ENCODE peak calls at places on chromosomes 3 and 15, in five cellular contexts. One of them, this sample, is unnamed.

GRCh38 chr15:83854314-83854713 is 200.4 kb downstream of the ADAMTSL3 start:
- DNase-seq in fibroblast of mammary gland: no peak
- DNase-seq in fibroblast of pulmonary artery: peak
- DNase-seq in tibial nerve: no peak
- DNase-seq in GM20000: no peak
- DNase-seq in this sample: no peak

GRCh38 chr15:48406240-48406891 is 75.1 kb downstream of the DUT start:
- DNase-seq in GM20000: no peak
- DNase-seq in fibroblast of pulmonary artery: no peak
- DNase-seq in tibial nerve: no peak
- DNase-seq in fibroblast of mammary gland: no peak
- DNase-seq in this sample: no peak

GRCh38 chr3:149936812-149937230 is 33.9 kb downstream of the PFN2 start:
- DNase-seq in tibial nerve: peak
- DNase-seq in fibroblast of mammary gland: peak
- DNase-seq in GM20000: peak
- DNase-seq in fibroblast of pulmonary artery: peak
- DNase-seq in this sample: peak

GRCh38 chr3:144394052-144394451 is 422.4 kb downstream of the DIPK2A start:
- DNase-seq in fibroblast of pulmonary artery: no peak
- DNase-seq in fibroblast of mammary gland: peak
- DNase-seq in GM20000: no peak
- DNase-seq in tibial nerve: no peak
- DNase-seq in this sample: no peak

GRCh38 chr15:68630836-68631235 is 52.0 kb downstream of the CORO2B start:
- DNase-seq in tibial nerve: no peak
- DNase-seq in fibroblast of pulmonary artery: no peak
- DNase-seq in fibroblast of mammary gland: no peak
- DNase-seq in GM20000: no peak
- DNase-seq in this sample: no peak

GRCh38 chr15:92655178-92655995 is at the start of gene FAM174B:
- DNase-seq in tibial nerve: no peak
- DNase-seq in GM20000: peak
- DNase-seq in fibroblast of mammary gland: peak
- DNase-seq in fibroblast of pulmonary artery: peak
- DNase-seq in this sample: no peak

GRCh38 chr3:122800838-122801237 is 6.0 kb downstream of the SLC49A4 start:
- DNase-seq in fibroblast of pulmonary artery: no peak
- DNase-seq in GM20000: no peak
- DNase-seq in tibial nerve: no peak
- DNase-seq in fibroblast of mammary gland: no peak
- DNase-seq in this sample: no peak

GRCh38 chr3:170463011-170463410 is 44.3 kb downstream of the CLDN11 start:
- DNase-seq in fibroblast of pulmonary artery: no peak
- DNase-seq in GM20000: no peak
- DNase-seq in fibroblast of mammary gland: no peak
- DNase-seq in tibial nerve: no peak
- DNase-seq in this sample: no peak

GRCh38 chr3:143433787-143434378 is 314.3 kb downstream of the CHST2 start:
- DNase-seq in fibroblast of mammary gland: peak
- DNase-seq in fibroblast of pulmonary artery: no peak
- DNase-seq in GM20000: peak
- DNase-seq in tibial nerve: no peak
- DNase-seq in this sample: no peak

GRCh38 chr15:88759872-88760271 is 43.4 kb upstream of the ACAN start:
- DNase-seq in fibroblast of mammary gland: no peak
- DNase-seq in GM20000: no peak
- DNase-seq in fibroblast of pulmonary artery: no peak
- DNase-seq in tibial nerve: no peak
- DNase-seq in this sample: no peak

GRCh38 chr3:122167630-122168029 is 15.8 kb upstream of the CASR start:
- DNase-seq in fibroblast of pulmonary artery: no peak
- DNase-seq in GM20000: no peak
- DNase-seq in tibial nerve: no peak
- DNase-seq in fibroblast of mammary gland: no peak
- DNase-seq in this sample: no peak

GRCh38 chr3:153974614-153975013 is 146.6 kb upstream of the ARHGEF26 start:
- DNase-seq in GM20000: no peak
- DNase-seq in fibroblast of mammary gland: no peak
- DNase-seq in tibial nerve: no peak
- DNase-seq in fibroblast of pulmonary artery: no peak
- DNase-seq in this sample: no peak

GRCh38 chr15:84981054-84981710 is 474 bp upstream of the PDE8A start:
- DNase-seq in fibroblast of mammary gland: peak
- DNase-seq in GM20000: peak
- DNase-seq in fibroblast of pulmonary artery: peak
- DNase-seq in tibial nerve: peak
- DNase-seq in this sample: peak
- TF ChIP-seq CTCF in fibroblast of mammary gland: no peak
- TF ChIP-seq CTCF in GM20000: no peak
- TF ChIP-seq CTCF in fibroblast of pulmonary artery: no peak
- TF ChIP-seq CTCF in tibial nerve: no peak
- TF ChIP-seq CTCF in this sample: peak

GRCh38 chr15:97947465-97948262 is 12.8 kb upstream of the ARRDC4 start:
- DNase-seq in GM20000: no peak
- DNase-seq in fibroblast of mammary gland: peak
- DNase-seq in fibroblast of pulmonary artery: no peak
- DNase-seq in tibial nerve: no peak
- DNase-seq in this sample: no peak

GRCh38 chr15:97941572-97941971 is 18.9 kb upstream of the ARRDC4 start:
- DNase-seq in GM20000: no peak
- DNase-seq in tibial nerve: no peak
- DNase-seq in fibroblast of pulmonary artery: no peak
- DNase-seq in fibroblast of mammary gland: no peak
- DNase-seq in this sample: no peak

GRCh38 chr15:97940993-97941392 is 19.5 kb upstream of the ARRDC4 start:
- DNase-seq in tibial nerve: no peak
- DNase-seq in fibroblast of pulmonary artery: no peak
- DNase-seq in fibroblast of mammary gland: no peak
- DNase-seq in GM20000: no peak
- DNase-seq in this sample: no peak

GRCh38 chr15:97944724-97945123 is 15.8 kb upstream of the ARRDC4 start:
- DNase-seq in tibial nerve: no peak
- DNase-seq in fibroblast of mammary gland: no peak
- DNase-seq in GM20000: no peak
- DNase-seq in fibroblast of pulmonary artery: no peak
- DNase-seq in this sample: no peak
- TF ChIP-seq CTCF in tibial nerve: no peak
- TF ChIP-seq CTCF in fibroblast of mammary gland: no peak
- TF ChIP-seq CTCF in GM20000: no peak
- TF ChIP-seq CTCF in fibroblast of pulmonary artery: no peak
- TF ChIP-seq CTCF in this sample: no peak

GRCh38 chr15:50670115-50670514 is 16.5 kb downstream of the TRPM7 start:
- DNase-seq in fibroblast of mammary gland: no peak
- DNase-seq in fibroblast of pulmonary artery: no peak
- DNase-seq in GM20000: no peak
- DNase-seq in tibial nerve: no peak
- DNase-seq in this sample: no peak

GRCh38 chr15:50665938-50666337 is 20.7 kb downstream of the TRPM7 start:
- DNase-seq in fibroblast of pulmonary artery: no peak
- DNase-seq in tibial nerve: no peak
- DNase-seq in fibroblast of mammary gland: no peak
- DNase-seq in GM20000: no peak
- DNase-seq in this sample: no peak

DNA sequence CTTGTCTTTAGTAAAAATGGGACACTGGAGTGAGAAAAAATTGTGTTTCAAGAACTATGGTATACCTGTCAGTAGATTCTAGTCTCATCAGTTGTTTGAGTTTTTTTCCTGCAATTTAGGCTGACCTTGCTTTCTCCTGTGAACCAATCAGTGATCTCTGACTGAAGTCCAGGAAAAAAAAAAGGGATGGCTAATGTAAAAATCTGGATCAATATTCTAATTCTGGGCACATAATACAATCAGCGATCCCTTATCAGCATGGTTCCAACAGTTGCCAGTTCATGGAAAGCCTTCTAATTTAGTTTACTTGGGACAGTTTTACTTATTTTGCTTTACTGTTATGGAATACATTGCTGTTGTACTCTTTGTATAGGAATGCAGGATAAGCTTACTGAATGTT is 17.0 kb downstream of the TRPM7 start:
- DNase-seq in tibial nerve: no peak
- DNase-seq in fibroblast of mammary gland: no peak
- DNase-seq in fibroblast of pulmonary artery: no peak
- DNase-seq in GM20000: no peak
- DNase-seq in this sample: no peak
- TF ChIP-seq CTCF in tibial nerve: no peak
- TF ChIP-seq CTCF in fibroblast of mammary gland: no peak
- TF ChIP-seq CTCF in fibroblast of pulmonary artery: no peak
- TF ChIP-seq CTCF in GM20000: no peak
- TF ChIP-seq CTCF in this sample: no peak

DNA sequence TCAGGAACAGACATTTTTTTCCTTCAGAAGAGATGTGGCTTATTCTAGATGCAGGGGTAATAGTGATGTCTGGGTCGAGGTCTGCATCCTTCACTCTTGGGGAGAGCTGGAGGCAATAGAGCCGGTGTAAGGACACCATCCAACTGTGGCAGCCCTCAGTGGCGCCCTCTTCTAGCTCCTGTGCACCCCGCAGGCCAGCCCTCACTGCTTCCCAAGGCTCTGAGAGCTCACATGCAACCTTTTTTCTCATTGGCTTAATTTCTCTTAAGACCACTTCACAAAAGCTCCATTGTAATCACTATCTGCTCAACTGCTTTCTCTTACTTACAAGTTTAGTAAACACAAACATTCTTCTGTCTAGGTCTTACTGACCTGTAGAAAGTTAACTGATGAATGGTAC is 3.9 kb upstream of the VPS8 start:
- DNase-seq in fibroblast of mammary gland: no peak
- DNase-seq in fibroblast of pulmonary artery: no peak
- DNase-seq in tibial nerve: no peak
- DNase-seq in GM20000: no peak
- DNase-seq in this sample: no peak
- TF ChIP-seq CTCF in fibroblast of mammary gland: peak
- TF ChIP-seq CTCF in fibroblast of pulmonary artery: no peak
- TF ChIP-seq CTCF in tibial nerve: no peak
- TF ChIP-seq CTCF in GM20000: no peak
- TF ChIP-seq CTCF in this sample: peak

DNA sequence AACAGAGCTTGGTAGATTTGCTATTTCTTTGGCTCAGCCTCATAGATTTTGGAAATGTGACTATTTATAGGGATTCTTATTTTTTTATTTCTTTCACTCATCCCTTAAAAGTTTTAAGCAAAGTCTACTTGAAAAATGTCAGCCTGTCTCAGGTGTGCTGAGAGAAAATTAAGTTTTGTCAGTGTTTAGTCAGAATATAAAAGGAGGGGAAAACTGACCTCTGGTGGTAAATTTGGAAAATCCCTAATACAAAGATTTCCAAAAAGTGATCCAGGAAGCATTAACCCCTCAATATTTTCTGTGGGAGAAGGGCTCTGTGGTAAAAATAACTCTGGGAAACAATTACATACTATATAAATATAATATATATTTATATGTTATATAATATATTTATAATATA is 41.0 kb upstream of the FRMD4B start:
- DNase-seq in fibroblast of pulmonary artery: peak
- DNase-seq in fibroblast of mammary gland: no peak
- DNase-seq in tibial nerve: no peak
- DNase-seq in GM20000: no peak
- DNase-seq in this sample: no peak
- TF ChIP-seq CTCF in fibroblast of pulmonary artery: peak
- TF ChIP-seq CTCF in fibroblast of mammary gland: peak
- TF ChIP-seq CTCF in tibial nerve: peak
- TF ChIP-seq CTCF in GM20000: no peak
- TF ChIP-seq CTCF in this sample: peak

GRCh38 chr15:39592500-39592899 is 11.6 kb downstream of the THBS1 start:
- DNase-seq in GM20000: no peak
- DNase-seq in fibroblast of mammary gland: peak
- DNase-seq in tibial nerve: no peak
- DNase-seq in fibroblast of pulmonary artery: peak
- DNase-seq in this sample: peak
- TF ChIP-seq CTCF in GM20000: no peak
- TF ChIP-seq CTCF in fibroblast of mammary gland: no peak
- TF ChIP-seq CTCF in tibial nerve: no peak
- TF ChIP-seq CTCF in fibroblast of pulmonary artery: no peak
- TF ChIP-seq CTCF in this sample: no peak

DNA sequence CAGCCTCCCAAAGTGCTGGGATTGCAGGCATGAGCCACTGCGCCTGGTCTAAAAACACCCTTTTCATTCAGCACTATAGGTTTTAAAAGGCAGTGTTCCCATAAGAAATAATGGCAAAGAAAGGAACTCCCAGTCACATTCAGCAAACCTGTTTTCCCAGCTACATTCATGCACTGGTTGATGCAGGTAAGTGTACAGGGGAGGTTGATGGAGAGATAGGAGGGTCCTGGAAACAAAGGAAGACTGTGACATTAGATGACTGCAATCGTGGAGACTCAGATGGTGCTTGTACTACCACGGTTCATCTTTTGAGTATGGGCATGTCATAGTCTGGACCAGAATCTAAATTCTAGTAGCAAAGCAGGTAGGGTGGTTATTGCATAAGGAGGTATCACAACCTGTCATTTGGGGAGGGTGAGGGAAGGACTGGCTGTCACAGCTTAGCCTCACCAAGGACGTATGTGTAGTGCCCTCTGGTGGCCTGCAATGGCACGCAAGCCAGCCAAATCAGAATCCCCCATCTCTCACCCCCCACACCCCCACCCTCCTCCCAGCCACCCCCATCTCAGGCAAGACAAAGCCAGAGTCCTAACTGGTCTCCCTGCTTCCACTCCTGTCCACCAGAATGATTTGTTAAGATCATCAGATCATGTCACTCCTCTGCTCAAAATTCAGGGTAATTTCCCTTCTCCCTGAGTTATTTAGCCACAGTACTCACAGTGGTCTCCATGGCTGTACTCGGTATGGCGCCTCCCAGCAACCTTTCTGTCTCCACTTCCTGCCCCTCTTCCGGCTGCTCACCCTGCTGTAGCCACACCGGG is 28.8 kb upstream of the UBL7 start:
- DNase-seq in GM20000: peak
- DNase-seq in tibial nerve: peak
- DNase-seq in fibroblast of mammary gland: peak
- DNase-seq in fibroblast of pulmonary artery: peak
- DNase-seq in this sample: peak
- TF ChIP-seq CTCF in GM20000: peak
- TF ChIP-seq CTCF in tibial nerve: peak
- TF ChIP-seq CTCF in fibroblast of mammary gland: peak
- TF ChIP-seq CTCF in fibroblast of pulmonary artery: peak
- TF ChIP-seq CTCF in this sample: peak

GRCh38 chr15:30878515-30878914 is 25.2 kb upstream of the FAN1 start:
- DNase-seq in GM20000: no peak
- DNase-seq in fibroblast of mammary gland: no peak
- DNase-seq in tibial nerve: no peak
- DNase-seq in fibroblast of pulmonary artery: no peak
- DNase-seq in this sample: no peak
- TF ChIP-seq CTCF in GM20000: no peak
- TF ChIP-seq CTCF in fibroblast of mammary gland: no peak
- TF ChIP-seq CTCF in tibial nerve: no peak
- TF ChIP-seq CTCF in fibroblast of pulmonary artery: no peak
- TF ChIP-seq CTCF in this sample: no peak